ENCODE peak calls at places on chromosomes 1 and 21, in seven cellular contexts. X is uterus, J is lower leg skin, Y is HCT116, E is A549, O is IMR-90, D is prostate gland. C is an unnamed sample.

GRCh38 chr1:184031127-184032107 is 6.1 kb downstream of the COLGALT2 start:
- DNase-seq in X (no peak), J (no peak), Y (no peak), E (no peak), O (no peak), D (no peak), C (no peak)

GRCh38 chr1:6770727-6771567 is 14.3 kb upstream of the CAMTA1 start:
- DNase-seq in X (no peak), J (no peak), Y (no peak), E (no peak), O (peak), D (no peak), C (peak)

GRCh38 chr21:15446193-15446592 is 283.6 kb upstream of the USP25 start:
- DNase-seq in X (no peak), J (no peak), Y (no peak), E (no peak), O (no peak), D (no peak), C (no peak)

GRCh38 chr1:44030606-44031050 is 634 bp downstream of the SLC6A9 start:
- DNase-seq in X (peak), J (no peak), Y (no peak), E (no peak), O (peak), D (no peak), C (no peak)

GRCh38 chr21:31316488-31317169 is 27.4 kb downstream of the TIAM1 start:
- DNase-seq in X (no peak), J (no peak), Y (peak), E (no peak), O (peak), D (no peak), C (peak)

GRCh38 chr21:25368531-25368930 is 238.8 kb downstream of the MRPL39 start:
- DNase-seq in X (no peak), J (no peak), Y (no peak), E (no peak), O (no peak), D (no peak), C (no peak)

GRCh38 chr1:76124196-76124595 is 49.6 kb downstream of the ST6GALNAC3 start:
- DNase-seq in X (no peak), J (no peak), Y (no peak), E (no peak), O (no peak), D (no peak), C (no peak)

GRCh38 chr1:108643492-108644333 is 17.2 kb downstream of the HENMT1 start:
- DNase-seq in X (peak), J (peak), Y (peak), E (peak), O (peak), D (peak), C (peak)

GRCh38 chr1:17573518-17574041 is 34.1 kb downstream of the ARHGEF10L start:
- DNase-seq in X (no peak), J (no peak), Y (no peak), E (no peak), O (no peak), D (no peak), C (no peak)

GRCh38 chr1:51719146-51719545 is 102.3 kb downstream of the OSBPL9 start:
- DNase-seq in X (no peak), J (no peak), Y (no peak), E (no peak), O (no peak), D (no peak), C (no peak)

GRCh38 chr1:224662870-224663269 is 46.8 kb downstream of the CNIH3 start:
- DNase-seq in X (no peak), J (no peak), Y (no peak), E (no peak), O (no peak), D (no peak), C (no peak)

GRCh38 chr1:17314491-17314971 is 6.5 kb downstream of the PADI4 start:
- DNase-seq in X (no peak), J (no peak), Y (no peak), E (no peak), O (no peak), D (no peak), C (peak)

GRCh38 chr1:60564196-60564595 is 490.6 kb upstream of the C1orf87 start:
- DNase-seq in X (no peak), J (no peak), Y (no peak), E (no peak), O (no peak), D (no peak), C (no peak)

GRCh38 chr21:36141513-36141925 is 6.6 kb downstream of the CBR3 start:
- DNase-seq in X (peak), J (peak), Y (peak), E (peak), O (peak), D (peak), C (peak)

GRCh38 chr1:203563291-203563690 is 63.3 kb upstream of the ATP2B4 start:
- DNase-seq in X (no peak), J (no peak), Y (no peak), E (no peak), O (no peak), D (no peak), C (no peak)

GRCh38 chr1:92948071-92948470 is 13.2 kb downstream of the DIPK1A start:
- DNase-seq in X (no peak), J (no peak), Y (no peak), E (no peak), O (no peak), D (no peak), C (no peak)

GRCh38 chr1:171127481-171127880 is 36.8 kb downstream of the FMO3 start:
- DNase-seq in X (no peak), J (no peak), Y (no peak), E (no peak), O (peak), D (peak), C (no peak)

GRCh38 chr1:208230668-208231529 is 13.3 kb downstream of the PLXNA2 start:
- DNase-seq in X (no peak), J (no peak), Y (no peak), E (no peak), O (no peak), D (no peak), C (no peak)

GRCh38 chr1:17826165-17826488 is 71.0 kb downstream of the ACTL8 start:
- DNase-seq in X (no peak), J (no peak), Y (peak), E (peak), O (peak), D (no peak), C (peak)

GRCh38 chr1:9352364-9353140 is 59.9 kb downstream of the SPSB1 start:
- DNase-seq in X (no peak), J (no peak), Y (no peak), E (no peak), O (no peak), D (no peak), C (no peak)

GRCh38 chr1:248823517-248824001 is 2.2 kb downstream of the SH3BP5L start:
- DNase-seq in X (no peak), J (no peak), Y (no peak), E (no peak), O (peak), D (no peak), C (no peak)

GRCh38 chr1:121440993-121441392 is 256.2 kb downstream of the SRGAP2C start:
- DNase-seq in X (no peak), J (no peak), Y (no peak), E (no peak), O (no peak), D (no peak), C (no peak)

GRCh38 chr1:226939439-226940028 is 560 bp upstream of the COQ8A start:
- DNase-seq in X (peak), J (peak), Y (no peak), E (peak), O (no peak), D (peak), C (peak)

GRCh38 chr1:169070547-169070946 is 35.9 kb upstream of the ATP1B1 start:
- DNase-seq in X (no peak), J (no peak), Y (no peak), E (no peak), O (no peak), D (no peak), C (no peak)

GRCh38 chr1:22241811-22242210 is 98.9 kb upstream of the WNT4 start:
- DNase-seq in X (no peak), J (no peak), Y (no peak), E (no peak), O (no peak), D (no peak), C (no peak)

GRCh38 chr21:19853061-19853460 is 1145.1 kb upstream of the NCAM2 start:
- DNase-seq in X (no peak), J (no peak), Y (no peak), E (no peak), O (no peak), D (no peak), C (no peak)

DNA sequence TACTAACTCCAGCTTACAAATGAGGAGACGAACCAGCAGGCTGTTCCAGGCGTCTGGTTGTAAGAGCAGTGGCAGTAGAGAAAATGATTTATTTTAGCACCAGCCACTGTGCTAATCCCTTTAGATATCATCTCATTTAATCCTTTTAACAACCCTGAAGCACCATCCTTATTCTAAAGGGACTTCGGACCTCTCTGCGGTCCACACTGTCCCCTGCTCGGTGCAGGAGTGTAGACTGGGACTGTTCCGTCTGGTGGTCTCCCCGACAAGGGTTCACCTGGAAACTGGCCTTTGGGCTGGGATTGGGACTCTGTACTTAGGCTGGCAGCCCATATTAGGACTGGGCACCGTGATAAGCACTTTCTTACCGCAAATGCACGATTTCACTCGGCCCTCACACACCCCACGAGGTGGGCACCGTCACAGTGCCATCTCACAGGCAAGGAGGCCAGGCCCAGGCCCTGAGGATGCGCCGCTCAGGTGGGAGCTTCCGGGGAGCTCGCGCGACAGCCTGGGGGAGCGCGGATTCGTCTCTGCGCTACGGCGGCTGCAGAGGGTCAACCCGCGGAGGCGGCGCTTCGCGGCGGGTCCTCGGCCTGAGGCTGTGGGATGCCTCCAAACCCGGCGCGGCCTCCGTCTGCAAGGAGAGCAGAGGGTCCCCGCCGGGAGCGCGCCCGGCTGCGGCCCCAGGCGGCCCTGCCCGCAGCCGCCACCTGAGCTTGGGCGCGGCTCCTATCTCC is 45.2 kb downstream of the ATP1A1 start:
- DNase-seq in X (peak), J (peak), Y (peak), E (peak), O (peak), D (peak), C (peak)
- TF ChIP-seq POLR2A in X (no peak), J (no peak), Y (peak), E (peak), O (peak), D (peak), C (peak)

GRCh38 chr1:225738763-225739162 is 38.9 kb upstream of the SRP9 start:
- DNase-seq in X (no peak), J (no peak), Y (no peak), E (no peak), O (no peak), D (no peak), C (no peak)

GRCh38 chr1:225736651-225737097 is 41.0 kb upstream of the SRP9 start:
- DNase-seq in X (no peak), J (no peak), Y (no peak), E (no peak), O (no peak), D (no peak), C (no peak)

GRCh38 chr1:225737179-225737578 is 40.4 kb upstream of the SRP9 start:
- DNase-seq in X (no peak), J (no peak), Y (no peak), E (peak), O (no peak), D (no peak), C (peak)

GRCh38 chr1:225739542-225740107 is 38.0 kb upstream of the SRP9 start:
- DNase-seq in X (no peak), J (no peak), Y (no peak), E (no peak), O (no peak), D (no peak), C (no peak)

GRCh38 chr1:225737866-225738265 is 39.8 kb upstream of the SRP9 start:
- DNase-seq in X (no peak), J (no peak), Y (no peak), E (no peak), O (no peak), D (no peak), C (no peak)
- TF ChIP-seq POLR2A in X (no peak), J (no peak), Y (no peak), E (no peak), O (no peak), D (no peak), C (no peak)

GRCh38 chr1:242735323-242735722 is 210.8 kb upstream of the PLD5 start:
- DNase-seq in X (no peak), J (no peak), Y (no peak), E (no peak), O (no peak), D (no peak), C (no peak)
- TF ChIP-seq POLR2A in X (no peak), J (no peak), Y (no peak), E (no peak), O (no peak), D (no peak), C (no peak)

DNA sequence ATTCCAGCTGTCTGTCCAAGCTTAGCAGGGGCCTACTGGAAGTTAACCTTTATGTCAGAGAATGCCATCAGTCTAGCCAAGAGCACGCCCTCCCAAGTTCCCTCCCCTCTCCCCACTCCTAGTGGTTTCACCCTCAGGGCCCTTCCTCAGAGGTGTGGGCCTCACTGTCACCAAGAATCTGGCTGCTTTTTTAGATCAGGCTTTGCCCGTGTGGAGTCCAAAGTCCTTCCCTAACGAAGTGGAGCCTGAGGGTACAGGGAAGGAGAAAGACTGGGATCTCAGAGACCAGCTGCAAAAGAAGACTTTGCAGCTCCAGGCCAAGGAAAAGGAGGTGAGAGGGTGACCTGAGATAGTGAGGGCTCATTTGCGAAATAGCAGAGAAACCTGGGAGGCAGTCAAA is 4.1 kb downstream of the C1orf74 start:
- DNase-seq in X (no peak), J (no peak), Y (no peak), E (no peak), O (no peak), D (no peak), C (no peak)
- TF ChIP-seq POLR2A in X (no peak), J (no peak), Y (no peak), E (no peak), O (no peak), D (no peak), C (no peak)

DNA sequence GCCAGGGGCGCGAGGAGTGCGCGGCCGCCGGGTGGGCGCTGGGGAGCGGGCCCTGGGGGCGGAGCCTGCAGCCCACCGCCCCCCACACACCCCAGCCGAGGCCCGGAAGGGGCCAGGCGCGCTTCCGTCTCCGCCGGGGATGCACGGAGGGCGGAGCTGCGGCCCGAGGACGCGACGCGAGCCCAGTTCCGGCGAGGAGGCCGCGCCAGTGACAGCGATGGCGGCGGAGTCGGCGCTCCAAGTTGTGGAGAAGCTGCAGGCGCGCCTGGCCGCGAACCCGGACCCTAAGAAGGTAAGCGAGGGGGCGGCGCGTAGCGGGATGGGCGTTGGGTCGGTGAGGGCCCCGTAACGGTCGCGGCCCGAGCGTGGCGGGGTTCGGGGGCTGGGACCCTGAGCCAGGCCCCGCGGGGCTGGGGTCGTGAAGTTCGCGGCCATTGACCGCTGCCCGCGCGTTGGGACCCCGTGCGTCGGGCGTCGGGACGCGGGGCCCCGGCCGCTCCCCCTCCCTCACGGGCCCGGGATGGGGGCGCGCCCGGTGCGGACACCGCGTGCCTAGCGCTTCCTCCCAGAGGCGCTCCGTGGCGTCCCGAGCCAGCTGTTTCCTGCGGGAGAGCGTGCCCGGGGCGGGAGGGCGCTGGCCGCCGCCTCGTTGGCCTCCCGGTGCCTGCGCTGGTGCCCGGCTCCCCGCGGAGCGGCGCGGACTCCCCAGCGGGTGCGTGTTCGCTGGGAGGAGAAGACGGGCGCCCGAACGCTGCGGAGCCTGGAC is at the start of gene ELOA:
- DNase-seq in X (peak), J (peak), Y (no peak), E (peak), O (peak), D (peak), C (peak)
- TF ChIP-seq POLR2A in X (peak), J (peak), Y (peak), E (peak), O (peak), D (peak), C (peak)

DNA sequence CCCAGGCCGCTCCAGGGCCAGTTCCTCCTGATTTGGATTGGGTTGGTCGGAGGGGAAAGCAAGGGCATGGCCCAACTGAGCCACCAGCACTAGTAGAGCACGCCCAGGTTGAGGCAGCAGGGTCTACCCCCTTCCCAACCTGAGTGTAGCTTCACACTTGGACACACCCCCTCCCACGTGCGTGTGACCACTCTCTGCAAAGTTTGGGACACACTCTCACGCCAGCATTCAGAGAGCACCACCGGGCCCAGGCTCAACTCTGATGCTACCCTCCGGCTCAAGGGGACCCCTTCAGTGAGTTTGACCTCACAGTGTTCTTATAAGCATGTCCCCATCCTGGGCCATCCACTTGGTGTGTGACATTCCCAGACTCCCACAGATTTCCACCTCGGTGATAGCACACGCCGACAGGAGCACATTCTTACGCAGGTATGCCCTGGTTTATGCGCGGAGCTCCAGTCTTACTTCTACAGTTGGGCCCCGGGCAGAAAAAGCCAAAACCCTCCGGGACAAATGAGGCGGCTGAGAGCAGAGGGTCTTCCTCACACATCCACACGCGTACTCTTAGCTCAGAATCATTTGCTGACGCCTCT is 3.0 kb upstream of the DMRTA2 start:
- DNase-seq in X (no peak), J (no peak), Y (no peak), E (no peak), O (no peak), D (no peak), C (no peak)
- TF ChIP-seq POLR2A in X (no peak), J (no peak), Y (no peak), E (no peak), O (no peak), D (no peak), C (no peak)

GRCh38 chr1:32195972-32196823 is 4.2 kb upstream of the CCDC28B start:
- DNase-seq in X (no peak), J (no peak), Y (no peak), E (no peak), O (peak), D (no peak), C (no peak)

GRCh38 chr1:32197074-32197473 is 3.3 kb upstream of the CCDC28B start:
- DNase-seq in X (no peak), J (no peak), Y (no peak), E (no peak), O (no peak), D (no peak), C (no peak)

GRCh38 chr1:32195531-32195930 is 4.9 kb upstream of the CCDC28B start:
- DNase-seq in X (no peak), J (no peak), Y (no peak), E (no peak), O (no peak), D (no peak), C (no peak)

GRCh38 chr1:32192220-32192948 is 8.0 kb upstream of the CCDC28B start:
- DNase-seq in X (no peak), J (no peak), Y (no peak), E (no peak), O (no peak), D (no peak), C (no peak)

GRCh38 chr1:32194984-32195383 is 5.4 kb upstream of the CCDC28B start:
- DNase-seq in X (no peak), J (no peak), Y (no peak), E (no peak), O (no peak), D (no peak), C (no peak)
- TF ChIP-seq POLR2A in X (no peak), J (no peak), Y (no peak), E (no peak), O (peak), D (no peak), C (no peak)

C was measured in H54.